ENCODE peak calls at places on chromosomes 3 and 15, in four cellular contexts. N is K562, L is IMR-90, T is GM12878. W is an unnamed sample.

GRCh38 chr3:25665646-25666136 is 984 bp upstream of the TOP2B start:
- DNase-seq in N (no peak), L (no peak), T (no peak), W (no peak)

GRCh38 chr3:50651875-50652529 is 22.7 kb upstream of the DOCK3 start:
- DNase-seq in N (no peak), L (no peak), T (no peak), W (no peak)

GRCh38 chr3:190131329-190131728 is 10.6 kb upstream of the P3H2 start:
- DNase-seq in N (no peak), L (peak), T (no peak), W (no peak)

GRCh38 chr3:127068111-127068810 is 85.3 kb downstream of the PLXNA1 start:
- DNase-seq in N (no peak), L (no peak), T (no peak), W (no peak)

GRCh38 chr3:186869253-186870235 is 27.0 kb downstream of the ADIPOQ start:
- DNase-seq in N (no peak), L (peak), T (no peak), W (no peak)

GRCh38 chr3:49716169-49716568 is 3.3 kb downstream of the AMIGO3 start:
- DNase-seq in N (no peak), L (no peak), T (no peak), W (no peak)

GRCh38 chr3:134074790-134075567 is 45.3 kb upstream of the SLCO2A1 start:
- DNase-seq in N (no peak), L (no peak), T (no peak), W (no peak)

GRCh38 chr15:64774556-64775523 is 549 bp downstream of the RBPMS2 start:
- DNase-seq in N (no peak), L (no peak), T (no peak), W (peak)

GRCh38 chr3:191070201-191070600 is 128.8 kb upstream of the OSTN start:
- DNase-seq in N (no peak), L (peak), T (no peak), W (no peak)

GRCh38 chr3:32502089-32502943 is at the start of gene CMTM6:
- DNase-seq in N (peak), L (peak), T (no peak), W (peak)

GRCh38 chr15:42139596-42139995 is 16.8 kb downstream of the PLA2G4F start:
- DNase-seq in N (no peak), L (no peak), T (no peak), W (no peak)

GRCh38 chr15:99439524-99439835 is 126.3 kb upstream of the MEF2A start:
- DNase-seq in N (no peak), L (no peak), T (no peak), W (no peak)

GRCh38 chr3:152737021-152737908 is 97.7 kb upstream of the P2RY1 start:
- DNase-seq in N (no peak), L (peak), T (peak), W (peak)

GRCh38 chr15:90677807-90678790 is 39.0 kb upstream of the BLM start:
- DNase-seq in N (no peak), L (peak), T (no peak), W (no peak)

GRCh38 chr15:56984681-56985515 is 66.5 kb downstream of the TCF12 start:
- DNase-seq in N (no peak), L (peak), T (no peak), W (no peak)

GRCh38 chr3:127750226-127751031 is 71.9 kb downstream of the MGLL start:
- DNase-seq in N (no peak), L (peak), T (peak), W (no peak)

GRCh38 chr15:89442671-89443307 is 53.6 kb downstream of the RHCG start:
- DNase-seq in N (peak), L (peak), T (no peak), W (peak)

GRCh38 chr3:81154611-81155143 is 606.8 kb downstream of the GBE1 start:
- DNase-seq in N (no peak), L (no peak), T (no peak), W (no peak)

GRCh38 chr3:81152156-81152555 is 609.3 kb downstream of the GBE1 start:
- DNase-seq in N (no peak), L (no peak), T (no peak), W (no peak)
- H3K4me3 ChIP-seq in N (no peak), L (no peak), T (no peak), W (no peak)

GRCh38 chr15:66927326-66928077 is 137.9 kb upstream of the SMAD3 start:
- DNase-seq in N (no peak), L (peak), T (no peak), W (no peak)
- TF ChIP-seq ELK1 in N (no peak), L (no peak), T (no peak), W (no peak)

DNA sequence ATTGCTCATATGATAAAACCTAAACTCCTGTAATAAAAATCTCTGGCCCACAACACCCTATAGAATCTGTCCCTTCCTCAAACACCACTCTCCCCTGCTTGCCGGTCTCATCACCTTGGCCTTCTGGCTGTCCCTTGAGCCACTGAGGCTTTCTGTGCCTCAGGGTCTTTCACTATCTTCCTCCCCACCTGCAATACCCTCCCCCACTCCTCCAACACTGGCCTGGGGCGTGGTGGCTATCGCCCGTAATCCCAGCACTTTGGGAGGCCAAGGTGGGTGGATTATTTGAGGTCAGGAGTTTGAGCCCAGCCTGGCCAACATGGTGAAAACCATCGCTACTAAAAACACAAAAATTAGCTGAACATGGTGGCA is 3.3 kb upstream of the CSK start:
- DNase-seq in N (no peak), L (no peak), T (no peak), W (no peak)
- H3K4me3 ChIP-seq in N (no peak), L (no peak), T (no peak), W (no peak)

DNA sequence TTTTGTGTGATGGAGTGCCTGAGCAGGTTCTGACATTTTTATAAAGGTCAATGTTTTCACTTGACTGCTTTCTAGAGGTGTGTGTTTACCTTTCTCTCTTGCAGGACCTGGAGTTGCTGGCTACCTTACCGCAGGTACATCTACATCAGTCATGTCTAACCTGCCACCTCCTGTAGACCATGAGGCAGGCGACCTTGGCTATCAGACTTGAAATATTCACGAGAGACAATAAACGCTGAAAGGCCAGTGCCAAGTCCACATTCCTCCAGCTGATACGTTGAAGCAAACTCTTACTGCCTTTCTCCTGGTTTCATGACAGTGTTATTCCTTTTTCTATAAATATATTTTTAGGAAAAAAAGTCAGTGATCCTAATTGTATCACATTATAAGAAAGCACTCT is 59.0 kb upstream of the ACKR4 start:
- DNase-seq in N (no peak), L (no peak), T (no peak), W (no peak)
- TF ChIP-seq ELK1 in N (no peak), L (no peak), T (no peak), W (no peak)

DNA sequence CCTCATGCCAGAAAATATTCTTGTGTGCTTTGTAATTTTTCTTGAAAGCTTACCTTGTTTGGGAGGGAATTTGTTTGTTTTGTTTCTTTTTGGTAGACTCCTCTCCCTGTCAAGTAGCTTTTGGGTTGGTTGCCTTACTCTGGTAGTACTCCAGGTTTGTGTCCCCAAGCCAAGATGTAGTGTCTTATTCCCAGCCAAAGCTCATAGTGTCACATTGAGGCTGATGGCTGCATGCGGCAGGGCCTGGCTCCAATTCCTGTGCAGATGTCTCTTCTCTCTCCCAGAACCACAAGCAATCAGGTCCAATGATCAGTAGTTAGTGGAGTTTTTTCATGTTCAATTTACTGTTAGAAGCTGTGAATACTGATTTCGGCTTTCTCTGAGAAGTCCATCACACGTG is 221.1 kb upstream of the THBS1 start:
- DNase-seq in N (no peak), L (no peak), T (no peak), W (no peak)
- H3K4me3 ChIP-seq in N (no peak), L (no peak), T (no peak), W (no peak)

GRCh38 chr3:14352002-14352627 is 50.3 kb upstream of the SLC6A6 start:
- DNase-seq in N (peak), L (peak), T (peak), W (peak)
- TF ChIP-seq ELK1 in N (no peak), L (no peak), T (no peak), W (no peak)

GRCh38 chr3:57077630-57078365 is 17.3 kb downstream of the SPATA12 start:
- DNase-seq in N (no peak), L (no peak), T (no peak), W (no peak)
- H3K4me3 ChIP-seq in N (peak), L (peak), T (peak), W (peak)

W was measured in A549.